ENCODE peak calls at places on chromosomes 11 and 22, in six cellular contexts. O, Q, F, P, U and W are unnamed samples. For H3K36me3, the result is how much of the 10 kb centered on the place peaks cover.

GRCh38 chr11:60175860-60176275 is 7.0 kb downstream of the MS4A6A start:
- DNase-seq in O (no peak), Q (no peak), F (no peak), P (no peak), U (no peak), W (no peak)

GRCh38 chr11:76589945-76590630 is 80.5 kb downstream of the LRRC32 start:
- DNase-seq in O (no peak), Q (no peak), F (no peak), P (no peak), U (no peak), W (no peak)

GRCh38 chr11:79466411-79466810 is 25.6 kb upstream of the TENM4 start:
- DNase-seq in O (no peak), Q (peak), F (no peak), P (no peak), U (no peak), W (no peak)

GRCh38 chr11:763549-764321 is 13.6 kb downstream of the GATD1 start:
- DNase-seq in O (no peak), Q (no peak), F (peak), P (no peak), U (no peak), W (no peak)

GRCh38 chr22:40345271-40345670 is 1.0 kb upstream of the ADSL start:
- DNase-seq in O (no peak), Q (peak), F (peak), P (no peak), U (peak), W (peak)

GRCh38 chr22:44549701-44550100 is 51.7 kb upstream of the RTL6 start:
- DNase-seq in O (no peak), Q (no peak), F (no peak), P (no peak), U (no peak), W (no peak)

GRCh38 chr11:2803186-2804057 is 82.2 kb downstream of the CDKN1C start:
- DNase-seq in O (peak), Q (no peak), F (no peak), P (no peak), U (no peak), W (no peak)

GRCh38 chr11:107570015-107570414 is 4.5 kb upstream of the ALKBH8 start:
- DNase-seq in O (no peak), Q (no peak), F (no peak), P (no peak), U (no peak), W (no peak)

GRCh38 chr22:28922540-28923244 is 39.3 kb downstream of the ZNRF3 start:
- DNase-seq in O (no peak), Q (no peak), F (no peak), P (no peak), U (no peak), W (no peak)

GRCh38 chr11:86740628-86741488 is 59.5 kb upstream of the PRSS23 start:
- DNase-seq in O (peak), Q (peak), F (no peak), P (peak), U (no peak), W (no peak)

GRCh38 chr11:78660451-78660850 is 85.8 kb upstream of the NARS2 start:
- DNase-seq in O (no peak), Q (no peak), F (no peak), P (no peak), U (no peak), W (no peak)

GRCh38 chr11:114193730-114194674 is 102.2 kb upstream of the NNMT start:
- DNase-seq in O (no peak), Q (no peak), F (no peak), P (no peak), U (no peak), W (no peak)

GRCh38 chr11:10930224-10930960 is 72.5 kb upstream of the ZBED5 start:
- DNase-seq in O (no peak), Q (peak), F (no peak), P (no peak), U (no peak), W (no peak)

GRCh38 chr22:42991010-42991651 is 23.8 kb downstream of the PACSIN2 start:
- DNase-seq in O (peak), Q (peak), F (no peak), P (no peak), U (no peak), W (no peak)

GRCh38 chr11:9905562-9905961 is 241.7 kb downstream of the SWAP70 start:
- DNase-seq in O (no peak), Q (no peak), F (no peak), P (no peak), U (no peak), W (no peak)

GRCh38 chr22:38786631-38787030 is 7.3 kb downstream of the DNAL4 start:
- DNase-seq in O (no peak), Q (no peak), F (no peak), P (no peak), U (no peak), W (no peak)

GRCh38 chr11:73237471-73238290 is 19.6 kb downstream of the P2RY2 start:
- DNase-seq in O (no peak), Q (peak), F (no peak), P (no peak), U (no peak), W (no peak)

GRCh38 chr11:92340839-92341238 is 116.2 kb downstream of the FAT3 start:
- DNase-seq in O (peak), Q (peak), F (no peak), P (no peak), U (peak), W (peak)

GRCh38 chr11:134646561-134646960 is 234.5 kb upstream of the B3GAT1 start:
- DNase-seq in O (no peak), Q (no peak), F (no peak), P (no peak), U (no peak), W (no peak)

GRCh38 chr11:2207212-2207611 is 35.6 kb upstream of the TH start:
- DNase-seq in O (peak), Q (no peak), F (no peak), P (no peak), U (no peak), W (no peak)

GRCh38 chr11:18457435-18457834 is 1.8 kb downstream of the LDHAL6A start:
- DNase-seq in O (no peak), Q (no peak), F (no peak), P (no peak), U (no peak), W (no peak)

GRCh38 chr11:78168539-78169477 is 19.6 kb downstream of the KCTD21 start:
- DNase-seq in O (peak), Q (peak), F (no peak), P (no peak), U (no peak), W (no peak)

GRCh38 chr11:122633219-122633829 is 22.2 kb upstream of the UBASH3B start:
- DNase-seq in O (no peak), Q (peak), F (peak), P (peak), U (peak), W (peak)

GRCh38 chr11:48081151-48082010 is 101.0 kb downstream of the PTPRJ start:
- DNase-seq in O (peak), Q (peak), F (no peak), P (no peak), U (peak), W (no peak)

GRCh38 chr11:108117746-108118371 is 3.5 kb upstream of the ACAT1 start:
- DNase-seq in O (no peak), Q (peak), F (peak), P (no peak), U (peak), W (peak)

GRCh38 chr22:23130697-23131096 is 11.1 kb downstream of the RSPH14 start:
- DNase-seq in O (no peak), Q (no peak), F (no peak), P (no peak), U (no peak), W (no peak)

GRCh38 chr11:43735931-43736330 is 55.4 kb downstream of the HSD17B12 start:
- DNase-seq in O (no peak), Q (peak), F (no peak), P (no peak), U (no peak), W (no peak)

GRCh38 chr22:40973144-40973543 is 22.0 kb downstream of the RBX1 start:
- DNase-seq in O (no peak), Q (no peak), F (no peak), P (no peak), U (no peak), W (no peak)

DNA sequence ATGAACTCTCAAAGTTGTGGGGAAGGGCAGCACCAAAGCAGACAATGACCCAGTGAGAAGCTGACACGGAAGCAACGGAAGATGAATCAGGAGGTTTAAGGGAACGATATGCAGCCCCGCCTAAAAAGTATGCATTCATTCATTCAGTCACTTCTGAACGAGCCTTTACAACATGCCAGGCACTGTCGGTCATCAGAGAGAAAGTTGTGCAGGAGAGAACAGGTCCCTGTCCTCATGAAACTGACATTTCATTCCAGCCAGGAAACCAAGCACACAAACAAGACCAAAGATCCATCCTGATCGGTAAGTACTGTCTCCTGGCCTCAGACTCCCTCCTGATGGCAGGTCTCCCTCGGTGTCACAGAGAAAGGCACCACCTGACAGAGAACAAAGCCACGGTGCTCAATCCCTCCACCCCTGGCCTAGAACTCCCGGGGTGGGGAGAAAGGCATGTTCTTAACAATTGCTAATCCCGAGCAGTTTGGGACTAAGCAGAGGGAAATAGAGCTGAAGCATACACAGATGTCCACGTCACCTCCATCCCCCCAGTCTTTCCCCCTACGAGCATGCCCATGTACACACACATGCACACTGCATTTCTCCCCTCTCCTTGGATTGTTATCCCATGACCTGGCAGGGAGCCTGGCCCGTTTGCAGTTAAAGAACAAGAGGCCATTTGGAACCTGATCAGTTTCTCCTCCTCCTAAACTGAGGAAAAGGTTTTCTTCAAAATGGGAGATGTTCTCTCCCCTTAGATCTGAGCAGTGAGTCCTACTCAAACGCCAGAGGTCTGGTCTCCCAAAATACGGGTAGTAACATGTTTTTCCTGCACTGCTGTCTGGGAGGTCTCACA is 49.4 kb downstream of the LRFN4 start:
- DNase-seq in O (no peak), Q (peak), F (no peak), P (no peak), U (no peak), W (no peak)
- H3K4me3 ChIP-seq in O (no peak), Q (no peak), F (no peak), P (no peak), U (no peak), W (no peak)

GRCh38 chr11:65078786-65079342 is 5.0 kb downstream of the CDCA5 start:
- DNase-seq in O (no peak), Q (no peak), F (no peak), P (no peak), U (no peak), W (no peak)

GRCh38 chr11:65083134-65083833 is 556 bp downstream of the CDCA5 start:
- DNase-seq in O (no peak), Q (no peak), F (no peak), P (no peak), U (peak), W (no peak)

GRCh38 chr11:65077466-65077865 is 6.4 kb downstream of the CDCA5 start:
- DNase-seq in O (no peak), Q (peak), F (no peak), P (no peak), U (peak), W (no peak)

GRCh38 chr11:65072631-65072966 is 11.2 kb downstream of the CDCA5 start:
- DNase-seq in O (no peak), Q (no peak), F (no peak), P (no peak), U (no peak), W (no peak)

GRCh38 chr11:65078151-65078550 is 5.7 kb downstream of the CDCA5 start:
- DNase-seq in O (peak), Q (peak), F (peak), P (no peak), U (peak), W (peak)
- H3K36me3 ChIP-seq in O (under half), Q (under half), F (under half), P (under half), U (half or more), W (under half)

GRCh38 chr11:33227578-33228261 is 29.5 kb upstream of the HIPK3 start:
- DNase-seq in O (no peak), Q (peak), F (no peak), P (no peak), U (no peak), W (no peak)
- H3K27ac ChIP-seq in O (no peak), Q (peak), F (no peak), P (no peak), U (no peak), W (no peak)

GRCh38 chr11:63505857-63506528 is at the start of gene LGALS12:
- DNase-seq in O (no peak), Q (no peak), F (no peak), P (no peak), U (no peak), W (no peak)
- H3K4me3 ChIP-seq in O (no peak), Q (no peak), F (no peak), P (no peak), U (no peak), W (no peak)

DNA sequence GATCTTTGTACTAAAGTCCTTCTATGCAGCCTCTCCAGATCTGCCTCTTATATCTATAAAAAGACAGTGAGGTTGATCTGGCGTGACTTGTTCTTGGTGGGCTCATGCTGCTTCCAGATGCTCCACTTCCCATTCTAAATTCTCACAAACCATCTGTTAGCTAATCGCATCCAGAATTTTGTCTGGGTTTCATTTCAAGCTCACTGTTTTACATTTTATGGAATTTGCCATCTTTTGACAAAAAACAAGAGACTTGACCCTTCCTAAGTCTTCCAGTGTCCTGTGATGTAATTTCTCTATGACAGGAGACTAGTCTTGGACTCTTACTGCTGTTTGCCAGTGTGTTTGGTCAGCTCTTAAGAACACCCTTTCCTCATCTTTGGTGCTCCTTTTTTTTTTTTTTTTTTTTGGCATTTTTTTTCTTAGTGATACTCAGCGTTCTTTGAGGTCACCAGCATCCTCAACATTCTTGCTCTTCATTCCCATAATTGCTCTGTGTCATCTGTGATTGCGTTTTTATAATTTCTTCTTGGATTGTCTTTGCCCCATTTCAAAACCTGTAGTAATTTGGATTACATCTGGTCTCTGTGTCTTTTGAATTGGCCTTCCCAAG is 23.1 kb downstream of the CRKL start:
- DNase-seq in O (no peak), Q (no peak), F (no peak), P (no peak), U (no peak), W (no peak)
- H3K36me3 ChIP-seq in O (under half), Q (under half), F (under half), P (under half), U (half or more), W (under half)

GRCh38 chr22:26718488-26718887 is 61.1 kb downstream of the MIAT start:
- DNase-seq in O (no peak), Q (no peak), F (no peak), P (no peak), U (no peak), W (no peak)
- H3K27ac ChIP-seq in O (no peak), Q (no peak), F (no peak), P (no peak), U (no peak), W (no peak)